ENCODE peak calls at places on chromosomes 1 and 21, in six cellular contexts. J is PC-3, S is fibroblast of lung, M is IMR-90, O is HepG2, I is SK-N-SH. N is an unnamed sample. For H3K36me3 and H3K4me1, the result is how much of the 10 kb centered on the place peaks cover.

GRCh38 chr1:168135982-168136708 is 585 bp downstream of the GPR161 start:
- DNase-seq in M (peak), J (peak), I (peak), S (peak), O (no peak), N (peak)

GRCh38 chr1:153699116-153699515 is 20.6 kb downstream of the NPR1 start:
- DNase-seq in M (peak), S (peak), O (no peak), J (no peak), I (peak), N (peak)

GRCh38 chr21:45327458-45328197 is 39.9 kb upstream of the POFUT2 start:
- DNase-seq in S (no peak), I (no peak), J (no peak), O (no peak), M (no peak), N (no peak)

GRCh38 chr1:203796223-203796747 is 862 bp downstream of the ZBED6 start:
- DNase-seq in J (peak), M (peak), S (peak), I (peak), O (peak), N (peak)

GRCh38 chr1:159925713-159926066 is 383 bp upstream of the TAGLN2 start:
- DNase-seq in M (no peak), J (no peak), O (no peak), I (peak), S (no peak), N (no peak)

GRCh38 chr1:217214551-217214950 is 416.3 kb downstream of the GPATCH2 start:
- DNase-seq in O (no peak), S (no peak), I (no peak), M (no peak), J (no peak), N (no peak)

GRCh38 chr1:210800756-210801155 is 333.2 kb downstream of the KCNH1 start:
- DNase-seq in I (no peak), S (peak), O (no peak), J (no peak), M (peak), N (peak)

GRCh38 chr1:178864326-178864725 is 6.6 kb downstream of the ANGPTL1 start:
- DNase-seq in M (peak), J (no peak), O (no peak), S (peak), I (no peak), N (no peak)

GRCh38 chr1:24591781-24592180 is 35.9 kb downstream of the NCMAP start:
- DNase-seq in I (no peak), S (no peak), M (no peak), J (no peak), O (no peak), N (no peak)

GRCh38 chr1:24865168-24865567 is 64.9 kb downstream of the RUNX3 start:
- DNase-seq in O (no peak), J (peak), S (no peak), M (no peak), I (no peak), N (no peak)

GRCh38 chr1:26959722-26960624 is at the start of gene KDF1:
- DNase-seq in J (peak), S (no peak), O (no peak), I (peak), M (no peak), N (no peak)

GRCh38 chr1:198179556-198179981 is 22.8 kb downstream of the NEK7 start:
- DNase-seq in I (no peak), M (peak), J (peak), O (no peak), S (peak), N (peak)

GRCh38 chr1:26696645-26697440 is 1.0 kb downstream of the ARID1A start:
- DNase-seq in S (no peak), M (no peak), O (no peak), J (no peak), I (peak), N (peak)

GRCh38 chr1:207194197-207194596 is 90.2 kb downstream of the C4BPA start:
- DNase-seq in M (no peak), I (no peak), O (no peak), S (no peak), J (no peak), N (no peak)

DNA sequence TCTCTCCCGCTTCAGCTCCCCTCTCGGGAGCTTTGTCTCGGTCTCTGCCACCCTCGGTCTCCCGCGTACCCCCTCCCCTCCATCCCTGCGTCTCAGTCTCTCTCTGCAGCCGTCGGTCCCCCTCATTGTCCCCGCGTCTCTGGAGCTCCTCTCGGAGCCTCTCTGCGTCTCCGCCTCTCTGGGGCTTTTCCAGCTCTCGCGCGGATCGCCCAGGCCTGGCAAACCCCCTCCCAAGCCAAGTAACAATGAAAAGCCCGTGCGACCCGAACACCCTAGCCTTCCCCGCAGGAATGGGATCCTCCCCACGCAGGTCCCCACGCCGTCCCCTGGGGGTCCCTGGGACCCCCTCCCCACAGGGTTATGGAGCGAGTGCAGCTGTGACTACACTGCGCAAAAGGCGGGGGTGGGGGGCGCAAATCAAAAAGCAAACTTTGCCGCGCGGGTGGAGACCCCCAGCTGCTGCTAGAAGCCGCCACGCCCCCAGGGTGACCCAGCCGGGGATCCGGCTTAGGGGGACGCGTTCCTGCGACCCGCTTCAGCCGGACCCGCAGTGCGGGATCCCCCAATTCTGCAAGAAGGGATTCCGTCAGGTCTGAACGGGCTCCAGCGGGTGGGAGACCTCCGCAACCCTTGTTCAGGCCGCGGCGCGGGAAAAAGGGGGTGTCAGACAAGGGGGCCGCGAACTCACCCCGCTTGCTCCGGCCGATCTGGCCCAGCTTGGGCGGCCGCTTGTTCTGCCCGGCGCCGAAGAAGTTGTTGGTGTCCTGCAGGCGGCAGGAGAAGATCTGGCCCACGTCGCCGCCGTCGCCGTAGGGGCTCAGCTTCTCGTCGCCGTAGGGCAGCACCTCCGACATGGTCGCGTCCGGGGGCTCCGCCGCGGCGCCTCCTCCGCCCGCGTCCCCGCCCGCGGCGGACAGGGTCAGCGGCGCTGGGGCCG is 1.2 kb downstream of the CAMK2N1 start:
- DNase-seq in J (no peak), M (no peak), O (no peak), S (no peak), I (peak), N (peak)
- H3K9ac ChIP-seq in J (peak), M (peak), O (peak), S (peak), I (peak), N (peak)

DNA sequence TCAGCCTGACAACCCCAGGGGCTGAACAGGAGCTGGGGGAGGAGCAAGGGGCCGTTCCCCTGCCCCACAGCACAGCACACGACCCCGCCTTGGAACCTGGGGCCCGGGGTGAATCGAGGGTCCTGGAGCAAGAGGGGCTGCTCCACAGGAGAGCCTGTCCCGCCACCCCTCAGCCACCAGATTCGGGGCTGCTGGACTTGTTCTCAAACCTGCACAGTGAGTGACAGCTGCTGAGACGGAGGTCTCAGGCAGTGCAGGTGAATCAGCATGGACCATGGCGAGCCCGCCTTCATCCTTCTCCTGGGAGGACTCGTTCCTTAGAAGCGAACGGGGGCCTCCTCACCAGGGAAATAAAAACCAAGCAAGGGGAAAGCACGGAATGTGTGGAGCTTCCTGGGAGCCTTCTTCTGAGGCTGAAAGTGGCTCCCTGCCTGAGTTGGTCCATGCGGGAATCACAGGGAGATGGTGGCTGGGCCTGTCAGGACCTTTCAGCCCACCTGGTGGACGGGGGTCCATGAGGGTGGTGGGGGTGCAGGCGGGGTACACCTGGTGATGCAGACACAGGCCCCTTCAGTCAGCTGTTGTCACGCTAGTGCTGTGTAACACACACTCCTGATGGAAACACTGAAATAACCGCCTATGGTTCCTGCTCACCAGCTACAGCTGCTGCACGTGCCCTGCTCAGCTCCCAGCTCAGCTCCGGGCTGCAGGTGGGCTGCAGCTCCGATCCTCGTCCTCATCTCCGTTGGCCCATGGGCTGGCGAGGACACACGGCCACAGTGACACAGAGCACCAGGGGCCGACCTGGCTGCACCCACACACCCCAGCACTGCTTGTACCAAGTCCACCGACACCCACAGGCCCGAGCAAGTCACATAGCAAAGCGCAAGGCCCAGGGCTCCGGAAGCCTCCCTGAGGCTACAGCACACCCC is 125.2 kb downstream of the SIK1 start:
- DNase-seq in S (no peak), J (no peak), I (no peak), M (no peak), O (no peak), N (no peak)
- H3K36me3 ChIP-seq in S (under half), J (under half), I (under half), M (under half), O (under half), N (under half)

DNA sequence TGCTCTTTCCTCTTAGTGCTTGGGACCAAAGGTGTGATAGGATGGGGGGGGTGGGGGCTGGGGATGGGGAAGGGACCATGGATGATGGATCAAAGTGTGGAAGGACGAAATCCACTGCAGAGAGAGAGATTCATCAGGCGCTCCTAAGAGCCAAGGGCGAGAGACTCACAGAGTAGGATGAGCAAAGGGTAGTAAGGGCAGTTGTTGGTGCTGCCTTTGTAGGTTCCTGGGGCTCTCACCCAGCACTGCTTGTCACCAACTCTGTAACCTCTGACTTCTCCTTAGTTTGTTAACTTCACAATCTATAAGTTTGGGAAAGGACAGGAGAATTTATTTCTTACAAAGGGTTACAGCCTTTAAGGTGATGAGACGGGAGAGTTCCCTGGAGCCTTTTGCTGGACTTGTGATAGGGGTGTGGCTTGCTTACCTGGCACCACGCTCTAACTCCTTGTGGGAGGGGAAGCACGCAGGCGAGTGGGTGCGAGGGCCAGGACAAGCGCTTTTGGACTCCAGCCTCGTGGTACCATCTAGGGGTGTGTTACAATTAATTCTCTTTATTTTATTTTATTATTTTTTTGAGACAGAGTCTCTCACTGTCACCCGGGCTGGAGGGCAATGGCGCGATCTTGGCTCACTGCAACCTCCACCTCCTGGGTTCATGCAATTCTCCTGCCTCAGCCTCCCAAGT is 1.6 kb upstream of the PDXK start:
- DNase-seq in J (no peak), S (no peak), I (no peak), O (no peak), M (no peak), N (no peak)
- H3K4me1 ChIP-seq in J (under half), S (under half), I (under half), O (half or more), M (under half), N (under half)

GRCh38 chr1:151398691-151399065 is 695 bp upstream of the PSMB4 start:
- DNase-seq in O (no peak), J (no peak), S (no peak), M (no peak), I (no peak), N (no peak)
- H3K9ac ChIP-seq in O (no peak), J (peak), S (no peak), M (no peak), I (peak), N (peak)

DNA sequence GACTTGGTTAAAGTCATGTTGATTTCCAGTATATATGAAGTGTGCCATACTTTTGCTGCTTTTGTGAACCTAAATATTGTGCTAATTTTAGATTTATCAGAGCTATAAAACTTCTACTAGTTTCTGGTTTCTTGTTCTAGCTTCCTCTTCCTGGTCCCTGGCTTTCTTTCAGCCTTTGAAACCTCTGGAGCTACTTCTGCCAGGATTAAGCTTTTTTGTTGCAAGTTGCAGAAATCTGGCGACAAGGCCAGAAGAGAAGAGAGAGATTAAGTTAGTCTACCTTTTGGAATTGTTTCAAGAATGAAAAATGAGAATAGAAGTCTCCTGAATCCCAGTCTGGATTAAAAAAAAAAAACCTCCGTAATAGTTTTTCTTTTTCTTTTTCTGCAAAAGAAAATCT is 13.5 kb downstream of the RNF2 start:
- DNase-seq in M (no peak), O (no peak), J (no peak), I (no peak), S (no peak), N (no peak)
- H3K36me3 ChIP-seq in M (under half), O (under half), J (under half), I (under half), S (under half), N (under half)

N was measured in adipocyte.